ENCODE peak calls at places on chromosomes 11 and 22, in four cellular contexts. I, D, F and A are unnamed samples.
A peak's percentile ranks its signal among the peaks of the same experiment; 100 is the strongest.

GRCh38 chr11:67416416-67417335 is 1.2 kb downstream of the CARNS1 start:
- DNase-seq in I (peak; percentile 78), D (no peak), F (peak; percentile 64), A (no peak)

GRCh38 chr11:12995211-12995610 is 13.9 kb upstream of the RASSF10 start:
- DNase-seq in I (no peak), D (peak; percentile 60), F (no peak), A (no peak)

GRCh38 chr11:19077965-19078364 is 17.4 kb upstream of the MRGPRX2 start:
- DNase-seq in I (no peak), D (no peak), F (no peak), A (no peak)

GRCh38 chr11:14396289-14396688 is 37.3 kb upstream of the RRAS2 start:
- DNase-seq in I (no peak), D (no peak), F (no peak), A (no peak)

GRCh38 chr11:45025716-45026492 is 75.2 kb upstream of the TP53I11 start:
- DNase-seq in I (no peak), D (no peak), F (peak; percentile 16), A (no peak)

GRCh38 chr11:8867856-8868705 is 42.9 kb upstream of the AKIP1 start:
- DNase-seq in I (no peak), D (no peak), F (peak; percentile 43), A (no peak)

GRCh38 chr11:10856689-10857603 is 907 bp downstream of the ZBED5 start:
- DNase-seq in I (peak; percentile 39), D (peak; percentile 44), F (peak; percentile 48), A (peak; percentile 35)

GRCh38 chr11:72010529-72011233 is 12.0 kb downstream of the IL18BP start:
- DNase-seq in I (no peak), D (no peak), F (no peak), A (no peak)

GRCh38 chr11:90343670-90344069 is 120.8 kb upstream of the CHORDC1 start:
- DNase-seq in I (no peak), D (no peak), F (no peak), A (no peak)

GRCh38 chr22:44185237-44186120 is 4.8 kb downstream of the PARVG start:
- DNase-seq in I (no peak), D (no peak), F (no peak), A (no peak)

GRCh38 chr22:45227645-45228400 is 12.9 kb downstream of the KIAA0930 start:
- DNase-seq in I (no peak), D (no peak), F (no peak), A (no peak)

GRCh38 chr11:111542606-111543275 is 2.2 kb downstream of the LAYN start:
- DNase-seq in I (no peak), D (no peak), F (no peak), A (no peak)

GRCh38 chr11:123799438-123799837 is 6.7 kb downstream of the OR6M1 start:
- DNase-seq in I (no peak), D (no peak), F (no peak), A (no peak)

GRCh38 chr11:9922806-9923205 is 258.9 kb downstream of the SWAP70 start:
- DNase-seq in I (no peak), D (no peak), F (no peak), A (peak; percentile 47)

GRCh38 chr22:25448435-25449051 is 115.9 kb upstream of the GRK3 start:
- DNase-seq in I (no peak), D (peak; percentile 38), F (no peak), A (no peak)

GRCh38 chr11:9617960-9618359 is 44.5 kb downstream of the WEE1 start:
- DNase-seq in I (peak; percentile 40), D (no peak), F (no peak), A (no peak)

GRCh38 chr11:83938148-83938547 is 652.0 kb upstream of the CCDC90B start:
- DNase-seq in I (no peak), D (no peak), F (no peak), A (no peak)

GRCh38 chr11:34299284-34299961 is 58.4 kb downstream of the ABTB2 start:
- DNase-seq in I (no peak), D (no peak), F (no peak), A (no peak)

GRCh38 chr22:24423519-24424000 is 3.8 kb upstream of the ADORA2A start:
- DNase-seq in I (peak; percentile 21), D (peak; percentile 82), F (no peak), A (peak; percentile 69)

GRCh38 chr11:122852071-122852831 is 14.0 kb downstream of the CRTAM start:
- DNase-seq in I (peak; percentile 9), D (no peak), F (no peak), A (no peak)

GRCh38 chr22:23180301-23180892 is at the start of gene BCR:
- DNase-seq in I (peak; percentile 42), D (peak; percentile 100), F (no peak), A (peak; percentile 52)

GRCh38 chr11:94175545-94175944 is 46.9 kb downstream of the PANX1 start:
- DNase-seq in I (no peak), D (no peak), F (no peak), A (no peak)

GRCh38 chr11:124884869-124885479 is 12.7 kb downstream of the ROBO4 start:
- DNase-seq in I (no peak), D (no peak), F (no peak), A (no peak)

GRCh38 chr11:124880958-124881357 is 15.7 kb downstream of the ROBO3 start:
- DNase-seq in I (no peak), D (no peak), F (no peak), A (no peak)

GRCh38 chr11:124884340-124884739 is 13.3 kb downstream of the ROBO4 start:
- DNase-seq in I (no peak), D (no peak), F (no peak), A (no peak)

GRCh38 chr11:124879999-124880611 is 14.9 kb downstream of the ROBO3 start:
- DNase-seq in I (no peak), D (no peak), F (no peak), A (no peak)

GRCh38 chr11:124882339-124883071 is 15.2 kb downstream of the ROBO4 start:
- DNase-seq in I (no peak), D (no peak), F (peak; percentile 89), A (no peak)
- TF ChIP-seq HMGXB4 in I (no peak), D (no peak), F (peak; percentile 40), A (no peak)

GRCh38 chr11:77044886-77045285 is 10.7 kb downstream of the B3GNT6 start:
- DNase-seq in I (no peak), D (no peak), F (no peak), A (no peak)

GRCh38 chr11:77044356-77044755 is 10.2 kb downstream of the B3GNT6 start:
- DNase-seq in I (no peak), D (no peak), F (no peak), A (no peak)

GRCh38 chr11:77047007-77047927 is 13.1 kb downstream of the B3GNT6 start:
- DNase-seq in I (peak; percentile 95), D (peak; percentile 80), F (peak; percentile 91), A (peak; percentile 61)

GRCh38 chr11:77049081-77049480 is 14.9 kb downstream of the B3GNT6 start:
- DNase-seq in I (no peak), D (no peak), F (no peak), A (no peak)

DNA sequence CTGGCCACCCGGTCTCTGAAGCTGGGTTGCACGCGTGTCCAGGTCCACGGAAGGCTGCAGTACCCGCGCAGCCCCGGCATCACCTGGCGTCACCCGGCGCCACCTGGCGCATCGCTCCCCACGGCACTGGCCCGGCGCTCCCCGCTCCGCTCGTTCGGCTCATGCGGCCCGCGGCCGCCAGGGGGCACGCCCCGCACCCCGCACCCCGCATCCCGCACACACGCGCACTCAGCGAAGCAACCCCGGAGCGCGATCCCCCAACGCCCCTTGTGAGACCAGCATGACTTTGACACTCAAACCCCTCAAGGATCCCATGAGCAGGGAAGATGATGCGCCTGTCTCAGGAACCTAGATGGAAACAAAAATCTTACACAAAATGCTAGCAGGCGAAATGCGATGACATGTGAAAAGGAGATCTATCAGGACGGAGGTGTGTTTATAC is 11.9 kb downstream of the B3GNT6 start:
- DNase-seq in I (peak; percentile 57), D (peak; percentile 88), F (no peak), A (peak; percentile 82)
- TF ChIP-seq HMGXB4 in I (no peak), D (no peak), F (peak; percentile 65), A (peak; percentile 92)

GRCh38 chr11:65454696-65455456 is 32.3 kb downstream of the NEAT1 start:
- DNase-seq in I (peak; percentile 88), D (peak; percentile 98), F (peak; percentile 80), A (peak; percentile 92)

GRCh38 chr11:65456418-65456817 is 33.8 kb downstream of the NEAT1 start:
- DNase-seq in I (no peak), D (no peak), F (no peak), A (no peak)

GRCh38 chr11:65459552-65459951 is 37.0 kb downstream of the NEAT1 start:
- DNase-seq in I (no peak), D (peak; percentile 79), F (no peak), A (peak; percentile 85)

GRCh38 chr11:65452806-65453490 is 30.4 kb downstream of the NEAT1 start:
- DNase-seq in I (peak; percentile 65), D (no peak), F (no peak), A (no peak)

DNA sequence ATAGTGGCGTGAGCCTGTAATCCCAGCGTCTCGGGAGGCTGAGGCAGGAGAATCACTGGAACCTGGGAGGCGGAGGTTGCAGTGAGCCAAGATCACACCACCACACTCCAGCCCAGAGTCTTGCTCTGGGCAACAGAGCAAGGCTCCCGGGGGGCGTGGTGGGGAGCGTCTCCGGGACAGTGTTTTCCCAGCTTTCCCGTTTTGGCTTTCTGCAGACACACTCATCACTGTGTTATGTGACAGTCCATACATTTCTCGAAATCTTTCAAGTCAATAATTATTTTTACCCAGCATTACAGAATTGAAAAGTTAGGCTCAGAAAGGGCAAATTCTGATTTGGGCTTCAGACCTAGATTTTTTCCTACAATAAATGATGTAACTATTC is 31.7 kb downstream of the NEAT1 start:
- DNase-seq in I (no peak), D (no peak), F (no peak), A (no peak)
- TF ChIP-seq HMGXB4 in I (no peak), D (no peak), F (no peak), A (no peak)

GRCh38 chr11:26841818-26842457 is 120.1 kb upstream of the SLC5A12 start:
- DNase-seq in I (no peak), D (no peak), F (no peak), A (no peak)
- TF ChIP-seq HMGXB4 in I (no peak), D (no peak), F (no peak), A (no peak)

DNA sequence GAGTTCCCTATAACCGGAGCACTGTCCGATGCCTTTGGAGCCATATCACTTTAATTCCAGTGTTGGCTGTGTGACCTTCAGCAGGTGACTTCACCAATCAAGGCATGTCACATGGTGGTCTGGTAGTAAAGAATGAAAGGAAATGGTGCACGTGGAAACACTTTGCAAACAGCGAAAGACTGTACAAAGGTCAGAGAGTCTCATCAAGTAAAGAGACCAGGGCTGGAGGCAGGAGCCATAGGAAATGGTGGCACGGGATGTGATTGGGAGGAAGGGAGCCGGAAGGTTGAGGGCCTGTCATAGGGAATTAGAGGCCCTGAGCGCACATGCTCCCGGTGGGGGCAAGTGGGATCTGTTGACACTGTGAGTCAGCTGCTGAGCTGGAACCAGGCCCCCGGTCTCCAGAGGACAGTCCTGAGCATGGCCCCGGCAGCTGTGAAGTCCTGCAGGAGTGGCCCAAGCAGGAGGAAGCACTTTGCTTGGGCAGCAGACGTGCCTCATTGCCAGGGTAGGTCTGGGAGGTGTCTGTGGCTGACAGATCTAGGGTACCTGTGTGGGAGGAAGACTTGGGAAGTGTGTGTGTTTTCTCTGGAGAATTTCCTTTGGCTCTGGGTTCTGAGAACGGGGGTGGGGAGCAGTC is 2.0 kb downstream of the DAGLA start:
- DNase-seq in I (no peak), D (no peak), F (peak; percentile 99), A (no peak)
- TF ChIP-seq HMGXB4 in I (no peak), D (no peak), F (peak; percentile 71), A (no peak)

DNA sequence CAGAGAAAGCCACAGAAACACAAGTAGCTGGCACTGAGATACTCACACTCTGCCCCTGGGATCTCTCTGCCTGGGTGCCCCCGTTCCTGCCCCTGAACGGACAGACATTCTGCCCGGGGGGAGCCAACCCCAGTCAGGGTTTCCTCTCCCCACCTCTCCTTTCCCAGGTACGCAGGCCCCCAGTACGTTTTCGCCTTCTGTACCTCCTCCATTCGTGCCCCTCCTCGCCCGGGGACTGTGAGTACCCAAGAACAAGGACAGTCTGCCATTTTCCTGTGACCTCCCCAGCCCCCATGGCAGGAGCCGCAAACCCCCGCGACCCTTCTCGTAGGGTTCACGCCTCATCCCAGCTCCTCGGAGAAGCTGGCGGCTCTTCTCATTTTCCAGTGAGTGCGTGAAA is 29.1 kb upstream of the ELFN2 start:
- DNase-seq in I (no peak), D (no peak), F (no peak), A (no peak)
- TF ChIP-seq HMGXB4 in I (no peak), D (no peak), F (no peak), A (no peak)